ENCODE peak calls at places on chromosome 2, in five cellular contexts. T is NCI-H345, A is pancreas, N is non-pigmented ciliary epithelial cell, X is NCI-H1092. U is an unnamed sample.
A peak's percentile ranks its signal among the peaks of the same experiment; 100 is the strongest.

GRCh38 chr2:134307334-134307733 is 53.5 kb downstream of the MGAT5 start:
- DNase-seq in N (no peak), A (no peak), X (no peak), T (no peak), U (no peak)

GRCh38 chr2:204846471-204846870 is 301.2 kb downstream of the PARD3B start:
- DNase-seq in T (no peak), N (no peak), X (no peak), A (no peak), U (no peak)

GRCh38 chr2:182077451-182078142 is 91.9 kb downstream of the PPP1R1C start:
- DNase-seq in A (peak; percentile 21), N (peak; percentile 82), T (peak; percentile 81), X (peak; percentile 80), U (peak; percentile 33)

GRCh38 chr2:64362562-64363026 is 91.4 kb upstream of the LGALSL start:
- DNase-seq in N (no peak), T (no peak), A (peak; percentile 76), X (no peak), U (no peak)

GRCh38 chr2:46535360-46535759 is 56.0 kb downstream of the TMEM247 start:
- DNase-seq in N (no peak), A (no peak), X (no peak), T (no peak), U (no peak)

GRCh38 chr2:216918088-216918680 is 58.3 kb upstream of the TNP1 start:
- DNase-seq in X (no peak), T (peak; percentile 16), A (no peak), N (peak; percentile 20), U (peak; percentile 90)

GRCh38 chr2:75484840-75485239 is 75.9 kb downstream of the EVA1A start:
- DNase-seq in X (no peak), N (no peak), A (no peak), T (no peak), U (no peak)

GRCh38 chr2:152762202-152762601 is 43.8 kb downstream of the ARL6IP6 start:
- DNase-seq in A (no peak), X (no peak), T (no peak), N (peak; percentile 91), U (no peak)

GRCh38 chr2:176398783-176399182 is 129.5 kb downstream of the MTX2 start:
- DNase-seq in N (no peak), T (no peak), A (no peak), X (no peak), U (peak; percentile 36)

GRCh38 chr2:55403177-55403998 is 16.3 kb downstream of the CCDC88A start:
- DNase-seq in N (no peak), A (no peak), T (no peak), X (no peak), U (no peak)

GRCh38 chr2:55703350-55703749 is 9.7 kb upstream of the PNPT1 start:
- DNase-seq in X (no peak), A (no peak), N (no peak), T (no peak), U (no peak)

GRCh38 chr2:7436096-7436906 is 519.1 kb downstream of the RNF144A start:
- DNase-seq in A (no peak), N (no peak), X (no peak), T (no peak), U (no peak)

GRCh38 chr2:20514596-20515269 is 67.9 kb downstream of the RHOB start:
- DNase-seq in X (no peak), T (no peak), N (peak; percentile 95), A (no peak), U (peak; percentile 93)

GRCh38 chr2:98468621-98469236 is 24.1 kb downstream of the INPP4A start:
- DNase-seq in T (no peak), N (no peak), A (no peak), X (no peak), U (peak; percentile 45)

GRCh38 chr2:41972819-41973218 is 75.0 kb upstream of the PKDCC start:
- DNase-seq in X (no peak), A (no peak), T (no peak), N (no peak), U (no peak)

GRCh38 chr2:44686561-44686960 is 254.9 kb upstream of the SIX3 start:
- DNase-seq in X (no peak), A (no peak), N (peak; percentile 36), T (no peak), U (peak; percentile 13)

GRCh38 chr2:10332402-10333246 is 29.9 kb downstream of the HPCAL1 start:
- DNase-seq in A (no peak), N (no peak), T (no peak), X (no peak), U (no peak)

GRCh38 chr2:202172439-202173191 is 65.8 kb downstream of the SUMO1 start:
- DNase-seq in N (no peak), A (no peak), X (no peak), T (no peak), U (no peak)

GRCh38 chr2:203126971-203127370 is 111.8 kb upstream of the CYP20A1 start:
- DNase-seq in T (no peak), A (no peak), X (no peak), N (no peak), U (no peak)

GRCh38 chr2:201883559-201883958 is 77.2 kb downstream of the CDK15 start:
- DNase-seq in T (no peak), N (no peak), X (peak; percentile 29), A (no peak), U (no peak)